ENCODE peak calls at places on chromosomes 6 and 20, in seven cellular contexts. One of them, this sample, is unnamed.
A peak's percentile ranks its signal among the peaks of the same experiment; 100 is the strongest.

GRCh38 chr6:13267142-13267621 is 61.2 kb downstream of the TBC1D7 start:
- DNase-seq in activated naive CD8-positive, alpha-beta T cell treated with anti-CD3 and anti-CD28 coated beads, Interleukin-2, amount 50 U/mL, for 24 hours: no peak
- DNase-seq in anterior cingulate cortex: no peak
- DNase-seq in RCC 7860: peak; percentile 57
- DNase-seq in progenitor cell of endocrine pancreas: no peak
- DNase-seq in KG1: no peak
- DNase-seq in endothelial cell: no peak
- DNase-seq in this sample: no peak

GRCh38 chr6:39924283-39924682 is 10.0 kb downstream of the MOCS1 start:
- DNase-seq in activated naive CD8-positive, alpha-beta T cell treated with anti-CD3 and anti-CD28 coated beads, Interleukin-2, amount 50 U/mL, for 24 hours: no peak
- DNase-seq in anterior cingulate cortex: no peak
- DNase-seq in RCC 7860: no peak
- DNase-seq in progenitor cell of endocrine pancreas: no peak
- DNase-seq in KG1: no peak
- DNase-seq in endothelial cell: no peak
- DNase-seq in this sample: no peak

GRCh38 chr6:108203189-108204119 is 37.6 kb downstream of the NR2E1 start:
- DNase-seq in activated naive CD8-positive, alpha-beta T cell treated with anti-CD3 and anti-CD28 coated beads, Interleukin-2, amount 50 U/mL, for 24 hours: no peak
- DNase-seq in anterior cingulate cortex: no peak
- DNase-seq in RCC 7860: no peak
- DNase-seq in progenitor cell of endocrine pancreas: no peak
- DNase-seq in KG1: no peak
- DNase-seq in endothelial cell: no peak
- DNase-seq in this sample: no peak

GRCh38 chr6:63897952-63898351 is 262.4 kb downstream of the PHF3 start:
- DNase-seq in activated naive CD8-positive, alpha-beta T cell treated with anti-CD3 and anti-CD28 coated beads, Interleukin-2, amount 50 U/mL, for 24 hours: no peak
- DNase-seq in anterior cingulate cortex: no peak
- DNase-seq in RCC 7860: no peak
- DNase-seq in progenitor cell of endocrine pancreas: no peak
- DNase-seq in KG1: no peak
- DNase-seq in endothelial cell: no peak
- DNase-seq in this sample: no peak

GRCh38 chr6:42791706-42792320 is 10.0 kb downstream of the BICRAL start:
- DNase-seq in activated naive CD8-positive, alpha-beta T cell treated with anti-CD3 and anti-CD28 coated beads, Interleukin-2, amount 50 U/mL, for 24 hours: no peak
- DNase-seq in anterior cingulate cortex: no peak
- DNase-seq in RCC 7860: no peak
- DNase-seq in progenitor cell of endocrine pancreas: no peak
- DNase-seq in KG1: no peak
- DNase-seq in endothelial cell: no peak
- DNase-seq in this sample: no peak

GRCh38 chr20:20173269-20173668 is 120.9 kb downstream of the CFAP61 start:
- DNase-seq in activated naive CD8-positive, alpha-beta T cell treated with anti-CD3 and anti-CD28 coated beads, Interleukin-2, amount 50 U/mL, for 24 hours: no peak
- DNase-seq in anterior cingulate cortex: no peak
- DNase-seq in RCC 7860: no peak
- DNase-seq in progenitor cell of endocrine pancreas: no peak
- DNase-seq in KG1: no peak
- DNase-seq in endothelial cell: no peak
- DNase-seq in this sample: no peak

GRCh38 chr6:131451330-131452195 is 121.5 kb upstream of the ARG1 start:
- DNase-seq in activated naive CD8-positive, alpha-beta T cell treated with anti-CD3 and anti-CD28 coated beads, Interleukin-2, amount 50 U/mL, for 24 hours: no peak
- DNase-seq in anterior cingulate cortex: no peak
- DNase-seq in RCC 7860: no peak
- DNase-seq in progenitor cell of endocrine pancreas: no peak
- DNase-seq in KG1: no peak
- DNase-seq in endothelial cell: no peak
- DNase-seq in this sample: no peak

GRCh38 chr20:58097943-58098342 is 130.5 kb downstream of the ANKRD60 start:
- DNase-seq in activated naive CD8-positive, alpha-beta T cell treated with anti-CD3 and anti-CD28 coated beads, Interleukin-2, amount 50 U/mL, for 24 hours: no peak
- DNase-seq in anterior cingulate cortex: no peak
- DNase-seq in RCC 7860: no peak
- DNase-seq in progenitor cell of endocrine pancreas: no peak
- DNase-seq in KG1: no peak
- DNase-seq in endothelial cell: no peak
- DNase-seq in this sample: no peak

GRCh38 chr6:87396595-87397392 is 11.0 kb upstream of the CFAP206 start:
- DNase-seq in activated naive CD8-positive, alpha-beta T cell treated with anti-CD3 and anti-CD28 coated beads, Interleukin-2, amount 50 U/mL, for 24 hours: no peak
- DNase-seq in anterior cingulate cortex: no peak
- DNase-seq in RCC 7860: no peak
- DNase-seq in progenitor cell of endocrine pancreas: no peak
- DNase-seq in KG1: no peak
- DNase-seq in endothelial cell: no peak
- DNase-seq in this sample: peak; percentile 77

GRCh38 chr20:42836339-42836738 is 353.4 kb downstream of the PTPRT start:
- DNase-seq in activated naive CD8-positive, alpha-beta T cell treated with anti-CD3 and anti-CD28 coated beads, Interleukin-2, amount 50 U/mL, for 24 hours: no peak
- DNase-seq in anterior cingulate cortex: no peak
- DNase-seq in RCC 7860: no peak
- DNase-seq in progenitor cell of endocrine pancreas: no peak
- DNase-seq in KG1: no peak
- DNase-seq in endothelial cell: no peak
- DNase-seq in this sample: peak; percentile 74

GRCh38 chr6:9408718-9409117 is 973.4 kb upstream of the SLC35B3 start:
- DNase-seq in activated naive CD8-positive, alpha-beta T cell treated with anti-CD3 and anti-CD28 coated beads, Interleukin-2, amount 50 U/mL, for 24 hours: no peak
- DNase-seq in anterior cingulate cortex: no peak
- DNase-seq in RCC 7860: no peak
- DNase-seq in progenitor cell of endocrine pancreas: no peak
- DNase-seq in KG1: no peak
- DNase-seq in endothelial cell: no peak
- DNase-seq in this sample: no peak

GRCh38 chr6:36888654-36889481 is 3.1 kb downstream of the C6orf89 start:
- DNase-seq in activated naive CD8-positive, alpha-beta T cell treated with anti-CD3 and anti-CD28 coated beads, Interleukin-2, amount 50 U/mL, for 24 hours: no peak
- DNase-seq in anterior cingulate cortex: no peak
- DNase-seq in RCC 7860: no peak
- DNase-seq in progenitor cell of endocrine pancreas: no peak
- DNase-seq in KG1: no peak
- DNase-seq in endothelial cell: no peak
- DNase-seq in this sample: no peak

GRCh38 chr20:4091332-4092135 is 76.2 kb upstream of the RNF24 start:
- DNase-seq in activated naive CD8-positive, alpha-beta T cell treated with anti-CD3 and anti-CD28 coated beads, Interleukin-2, amount 50 U/mL, for 24 hours: peak; percentile 61
- DNase-seq in anterior cingulate cortex: no peak
- DNase-seq in RCC 7860: peak; percentile 30
- DNase-seq in progenitor cell of endocrine pancreas: peak; percentile 58
- DNase-seq in KG1: peak; percentile 10
- DNase-seq in endothelial cell: peak; percentile 76
- DNase-seq in this sample: peak; percentile 76

GRCh38 chr6:37920667-37921066 is 101.1 kb downstream of the ZFAND3 start:
- DNase-seq in activated naive CD8-positive, alpha-beta T cell treated with anti-CD3 and anti-CD28 coated beads, Interleukin-2, amount 50 U/mL, for 24 hours: no peak
- DNase-seq in anterior cingulate cortex: no peak
- DNase-seq in RCC 7860: no peak
- DNase-seq in progenitor cell of endocrine pancreas: no peak
- DNase-seq in KG1: no peak
- DNase-seq in endothelial cell: no peak
- DNase-seq in this sample: no peak

GRCh38 chr6:108797951-108798671 is 50.1 kb upstream of the ARMC2 start:
- DNase-seq in activated naive CD8-positive, alpha-beta T cell treated with anti-CD3 and anti-CD28 coated beads, Interleukin-2, amount 50 U/mL, for 24 hours: no peak
- DNase-seq in anterior cingulate cortex: no peak
- DNase-seq in RCC 7860: peak; percentile 96
- DNase-seq in progenitor cell of endocrine pancreas: no peak
- DNase-seq in KG1: no peak
- DNase-seq in endothelial cell: no peak
- DNase-seq in this sample: no peak

GRCh38 chr6:31497595-31498476 is at the start of gene MICB:
- DNase-seq in activated naive CD8-positive, alpha-beta T cell treated with anti-CD3 and anti-CD28 coated beads, Interleukin-2, amount 50 U/mL, for 24 hours: peak; percentile 88
- DNase-seq in anterior cingulate cortex: peak; percentile 22
- DNase-seq in RCC 7860: peak; percentile 31
- DNase-seq in progenitor cell of endocrine pancreas: peak; percentile 51
- DNase-seq in KG1: no peak
- DNase-seq in endothelial cell: peak; percentile 55
- DNase-seq in this sample: peak; percentile 96

GRCh38 chr20:24909086-24909780 is 39.8 kb upstream of the CST7 start:
- DNase-seq in activated naive CD8-positive, alpha-beta T cell treated with anti-CD3 and anti-CD28 coated beads, Interleukin-2, amount 50 U/mL, for 24 hours: no peak
- DNase-seq in anterior cingulate cortex: no peak
- DNase-seq in RCC 7860: no peak
- DNase-seq in progenitor cell of endocrine pancreas: no peak
- DNase-seq in KG1: no peak
- DNase-seq in endothelial cell: no peak
- DNase-seq in this sample: no peak

GRCh38 chr6:31569861-31570536 is 2.1 kb upstream of the LTA start:
- DNase-seq in activated naive CD8-positive, alpha-beta T cell treated with anti-CD3 and anti-CD28 coated beads, Interleukin-2, amount 50 U/mL, for 24 hours: no peak
- DNase-seq in anterior cingulate cortex: no peak
- DNase-seq in RCC 7860: no peak
- DNase-seq in progenitor cell of endocrine pancreas: no peak
- DNase-seq in KG1: no peak
- DNase-seq in endothelial cell: no peak
- DNase-seq in this sample: peak; percentile 91

GRCh38 chr20:46307139-46307998 is 929 bp downstream of the CDH22 start:
- DNase-seq in activated naive CD8-positive, alpha-beta T cell treated with anti-CD3 and anti-CD28 coated beads, Interleukin-2, amount 50 U/mL, for 24 hours: peak; percentile 75
- DNase-seq in anterior cingulate cortex: peak; percentile 7
- DNase-seq in RCC 7860: peak; percentile 13
- DNase-seq in progenitor cell of endocrine pancreas: peak; percentile 36
- DNase-seq in KG1: peak; percentile 17
- DNase-seq in endothelial cell: peak; percentile 67
- DNase-seq in this sample: peak; percentile 95

GRCh38 chr6:140366991-140367390 is 992.5 kb upstream of the CITED2 start:
- DNase-seq in activated naive CD8-positive, alpha-beta T cell treated with anti-CD3 and anti-CD28 coated beads, Interleukin-2, amount 50 U/mL, for 24 hours: no peak
- DNase-seq in anterior cingulate cortex: no peak
- DNase-seq in RCC 7860: peak; percentile 37
- DNase-seq in progenitor cell of endocrine pancreas: no peak
- DNase-seq in KG1: no peak
- DNase-seq in endothelial cell: no peak
- DNase-seq in this sample: no peak

GRCh38 chr6:17959317-17959716 is 28.1 kb downstream of the KIF13A start:
- DNase-seq in activated naive CD8-positive, alpha-beta T cell treated with anti-CD3 and anti-CD28 coated beads, Interleukin-2, amount 50 U/mL, for 24 hours: no peak
- DNase-seq in anterior cingulate cortex: no peak
- DNase-seq in RCC 7860: no peak
- DNase-seq in progenitor cell of endocrine pancreas: no peak
- DNase-seq in KG1: no peak
- DNase-seq in endothelial cell: no peak
- DNase-seq in this sample: no peak

GRCh38 chr20:34581341-34582189 is 23.0 kb downstream of the MAP1LC3A start:
- DNase-seq in activated naive CD8-positive, alpha-beta T cell treated with anti-CD3 and anti-CD28 coated beads, Interleukin-2, amount 50 U/mL, for 24 hours: peak; percentile 23
- DNase-seq in anterior cingulate cortex: no peak
- DNase-seq in RCC 7860: no peak
- DNase-seq in progenitor cell of endocrine pancreas: no peak
- DNase-seq in KG1: no peak
- DNase-seq in endothelial cell: no peak
- DNase-seq in this sample: no peak

GRCh38 chr6:73285674-73286283 is 22.8 kb upstream of the KHDC1 start:
- DNase-seq in activated naive CD8-positive, alpha-beta T cell treated with anti-CD3 and anti-CD28 coated beads, Interleukin-2, amount 50 U/mL, for 24 hours: no peak
- DNase-seq in anterior cingulate cortex: no peak
- DNase-seq in RCC 7860: no peak
- DNase-seq in progenitor cell of endocrine pancreas: no peak
- DNase-seq in KG1: no peak
- DNase-seq in endothelial cell: peak; percentile 15
- DNase-seq in this sample: peak; percentile 48

GRCh38 chr6:68726307-68726706 is 91.2 kb downstream of the ADGRB3 start:
- DNase-seq in activated naive CD8-positive, alpha-beta T cell treated with anti-CD3 and anti-CD28 coated beads, Interleukin-2, amount 50 U/mL, for 24 hours: no peak
- DNase-seq in anterior cingulate cortex: no peak
- DNase-seq in RCC 7860: no peak
- DNase-seq in progenitor cell of endocrine pancreas: no peak
- DNase-seq in KG1: no peak
- DNase-seq in endothelial cell: no peak
- DNase-seq in this sample: no peak

GRCh38 chr20:5706797-5707196 is 43.4 kb upstream of the SHLD1 start:
- DNase-seq in activated naive CD8-positive, alpha-beta T cell treated with anti-CD3 and anti-CD28 coated beads, Interleukin-2, amount 50 U/mL, for 24 hours: no peak
- DNase-seq in anterior cingulate cortex: no peak
- DNase-seq in RCC 7860: no peak
- DNase-seq in progenitor cell of endocrine pancreas: no peak
- DNase-seq in KG1: no peak
- DNase-seq in endothelial cell: no peak
- DNase-seq in this sample: no peak